ENCODE peak calls at places on chromosomes 6 and 20, in four cellular contexts. U, O, Z and P are unnamed samples.

GRCh38 chr6:123089223-123089622 is 93.2 kb downstream of the CLVS2 start:
- DNase-seq in U (no peak), Z (no peak), O (no peak), P (no peak)

GRCh38 chr6:46269447-46270229 is 98.9 kb upstream of the ENPP5 start:
- DNase-seq in U (no peak), Z (peak; percentile 57), O (no peak), P (no peak)

GRCh38 chr6:91713911-91714310 is 1127.0 kb upstream of the MAP3K7 start:
- DNase-seq in O (no peak), Z (no peak), U (no peak), P (no peak)

GRCh38 chr6:15073883-15074465 is 171.9 kb upstream of the JARID2 start:
- DNase-seq in U (no peak), O (no peak), Z (no peak), P (no peak)

GRCh38 chr6:14635933-14636599 is 518.5 kb downstream of the CD83 start:
- DNase-seq in U (no peak), Z (no peak), O (no peak), P (no peak)

GRCh38 chr6:144285798-144286502 is 815 bp downstream of the UTRN start:
- DNase-seq in O (peak; percentile 80), U (no peak), Z (peak; percentile 83), P (peak; percentile 79)

GRCh38 chr6:27332692-27333641 is 20.9 kb upstream of the POM121L2 start:
- DNase-seq in Z (no peak), O (no peak), U (peak; percentile 72), P (peak; percentile 85)

GRCh38 chr6:129685640-129686031 is 24.3 kb downstream of the ARHGAP18 start:
- DNase-seq in U (no peak), O (no peak), Z (no peak), P (no peak)

GRCh38 chr6:24788031-24788665 is 10.6 kb downstream of the ARMH2 start:
- DNase-seq in Z (no peak), U (no peak), O (no peak), P (no peak)

GRCh38 chr6:49082611-49083010 is 380.4 kb downstream of the MMUT start:
- DNase-seq in O (no peak), U (no peak), Z (no peak), P (no peak)

GRCh38 chr6:51929934-51930574 is 157.4 kb downstream of the PKHD1 start:
- DNase-seq in O (no peak), Z (no peak), U (no peak), P (no peak)

GRCh38 chr6:116564296-116564695 is 7.0 kb upstream of the RWDD1 start:
- DNase-seq in U (no peak), O (no peak), Z (no peak), P (no peak)

GRCh38 chr6:82363368-82364086 is at the start of gene TPBG:
- DNase-seq in U (peak; percentile 23), Z (peak; percentile 42), O (peak; percentile 49), P (peak; percentile 70)

GRCh38 chr6:356828-357251 is 34.7 kb upstream of the IRF4 start:
- DNase-seq in Z (peak; percentile 71), O (no peak), U (no peak), P (no peak)

GRCh38 chr6:73774311-73774766 is 78.3 kb downstream of the CD109 start:
- DNase-seq in Z (peak; percentile 48), U (no peak), O (no peak), P (peak; percentile 79)

GRCh38 chr6:56573624-56574023 is 69.1 kb downstream of the DST start:
- DNase-seq in O (no peak), U (no peak), Z (no peak), P (no peak)

GRCh38 chr6:155171109-155171746 is 92.6 kb upstream of the CLDN20 start:
- DNase-seq in U (no peak), Z (no peak), O (no peak), P (peak; percentile 53)

GRCh38 chr6:145490068-145490467 is 245.3 kb downstream of the EPM2A start:
- DNase-seq in O (no peak), U (no peak), Z (no peak), P (no peak)

GRCh38 chr20:17617868-17618672 is 48.2 kb downstream of the DSTN start:
- DNase-seq in U (no peak), O (no peak), Z (peak; percentile 14), P (no peak)

GRCh38 chr6:139290787-139291294 is 957 bp downstream of the TXLNB start:
- DNase-seq in Z (no peak), U (no peak), O (no peak), P (peak; percentile 19)

GRCh38 chr6:166471797-166472260 is 89.1 kb upstream of the MPC1 start:
- DNase-seq in U (no peak), O (peak; percentile 80), Z (no peak), P (no peak)

GRCh38 chr6:160979063-160979708 is 12.4 kb upstream of the MAP3K4 start:
- DNase-seq in Z (no peak), O (no peak), U (no peak), P (no peak)

GRCh38 chr6:151502499-151502898 is 8.7 kb downstream of the CCDC170 start:
- DNase-seq in U (no peak), O (no peak), Z (no peak), P (no peak)

DNA sequence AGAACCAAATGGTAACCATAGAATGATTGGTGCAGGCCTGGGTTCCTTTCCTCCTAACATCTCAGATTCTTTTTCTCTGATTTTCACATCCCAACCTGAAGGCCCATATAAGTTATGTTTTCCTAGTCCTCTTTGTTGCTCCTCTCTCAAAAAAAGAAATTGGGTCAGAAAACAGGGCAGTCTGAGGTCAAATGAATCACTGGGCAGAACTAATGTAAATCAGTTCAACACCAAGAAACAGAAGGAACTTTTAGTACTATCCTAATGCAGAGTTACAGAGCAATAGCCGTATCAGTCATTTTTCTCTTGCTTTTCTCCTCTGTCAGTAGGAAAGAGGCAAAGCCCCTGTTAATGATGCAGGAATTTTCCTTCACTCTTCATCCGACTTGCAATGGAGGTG is 11.0 kb upstream of the TPD52L1 start:
- DNase-seq in Z (no peak), O (no peak), U (no peak), P (no peak)
- H3K9me3 ChIP-seq in Z (no peaks in the 10 kb centered on the region), O (peaks cover 5% of the 10 kb centered on the region), U (peaks cover 2% of the 10 kb centered on the region), P (no peaks in the 10 kb centered on the region)

GRCh38 chr20:62097881-62098407 is 24.3 kb upstream of the LSM14B start:
- DNase-seq in O (no peak), U (no peak), Z (no peak), P (no peak)

GRCh38 chr20:62104234-62104789 is 18.0 kb upstream of the LSM14B start:
- DNase-seq in Z (no peak), O (no peak), U (no peak), P (no peak)

GRCh38 chr20:62103508-62104233 is 18.6 kb upstream of the LSM14B start:
- DNase-seq in O (no peak), U (no peak), Z (no peak), P (no peak)

GRCh38 chr20:62104791-62105345 is 17.4 kb upstream of the LSM14B start:
- DNase-seq in Z (no peak), O (no peak), U (no peak), P (no peak)

DNA sequence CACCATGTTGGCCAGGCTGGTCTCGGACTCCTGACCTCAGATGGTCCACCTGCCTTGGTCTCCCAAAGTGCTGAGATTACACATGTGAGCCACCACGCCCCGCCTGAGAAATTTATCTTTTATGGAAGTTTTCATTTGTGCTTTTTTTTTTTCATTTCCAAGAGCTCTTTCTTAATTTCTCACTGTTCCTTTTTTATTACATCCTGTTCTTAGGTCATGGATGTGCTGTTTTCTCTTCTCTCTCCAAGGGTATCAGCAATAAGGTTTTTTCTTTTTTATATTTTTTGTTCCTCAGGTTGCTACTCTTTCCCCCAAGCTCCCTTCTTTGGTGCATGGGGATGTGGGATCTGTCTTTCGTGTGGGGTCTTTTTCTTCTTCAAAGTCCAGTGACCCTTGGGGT is 21.2 kb upstream of the LSM14B start:
- DNase-seq in U (no peak), Z (no peak), O (no peak), P (no peak)
- H3K9me3 ChIP-seq in U (no peaks in the 10 kb centered on the region), Z (peaks cover 29% of the 10 kb centered on the region), O (peaks cover 55% of the 10 kb centered on the region), P (peaks cover 3% of the 10 kb centered on the region)

DNA sequence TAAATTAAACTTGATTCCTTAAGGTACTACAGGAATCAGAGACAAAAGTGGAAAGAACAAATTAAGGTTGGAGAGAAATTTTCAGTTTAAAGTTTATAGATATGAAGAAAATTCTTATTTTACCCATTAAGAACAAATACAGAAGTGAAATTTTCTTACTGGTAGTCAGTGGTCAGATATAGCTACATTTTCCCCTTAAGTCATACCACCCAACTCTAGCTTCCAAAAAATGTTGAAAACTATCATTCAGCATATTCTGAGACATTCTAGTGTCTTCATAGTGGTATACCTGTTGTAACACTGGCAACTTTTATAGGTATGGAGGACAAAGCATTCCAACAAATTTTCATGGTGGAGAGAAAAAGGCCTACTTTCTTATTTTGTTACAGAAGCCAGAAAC is 15.6 kb upstream of the SUMO4 start:
- DNase-seq in Z (no peak), U (no peak), O (no peak), P (no peak)
- H3K9me3 ChIP-seq in Z (no peaks in the 10 kb centered on the region), U (no peaks in the 10 kb centered on the region), O (no peaks in the 10 kb centered on the region), P (peaks cover 3% of the 10 kb centered on the region)

DNA sequence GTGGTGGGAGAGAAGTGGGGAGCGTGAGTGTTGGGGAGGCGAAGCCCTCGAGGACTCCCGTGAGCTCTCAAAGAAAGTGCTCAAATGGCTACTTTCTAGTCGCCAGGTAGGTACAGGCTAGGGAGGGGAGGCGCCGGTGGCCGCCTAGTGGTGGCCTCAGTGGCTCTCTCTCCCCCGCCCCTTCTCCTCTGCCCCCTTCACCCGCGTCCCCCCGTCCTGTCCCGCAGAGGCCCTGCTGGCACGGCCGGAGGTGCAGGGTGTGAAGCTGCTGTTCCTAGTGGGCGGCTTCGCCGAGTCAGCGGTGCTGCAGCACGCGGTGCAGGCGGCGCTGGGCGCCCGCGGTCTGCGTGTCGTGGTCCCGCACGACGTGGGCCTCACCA is 16.3 kb downstream of the ADISSP start:
- DNase-seq in U (no peak), Z (no peak), O (no peak), P (no peak)
- H3K9me3 ChIP-seq in U (no peaks in the 10 kb centered on the region), Z (no peaks in the 10 kb centered on the region), O (no peaks in the 10 kb centered on the region), P (no peaks in the 10 kb centered on the region)

DNA sequence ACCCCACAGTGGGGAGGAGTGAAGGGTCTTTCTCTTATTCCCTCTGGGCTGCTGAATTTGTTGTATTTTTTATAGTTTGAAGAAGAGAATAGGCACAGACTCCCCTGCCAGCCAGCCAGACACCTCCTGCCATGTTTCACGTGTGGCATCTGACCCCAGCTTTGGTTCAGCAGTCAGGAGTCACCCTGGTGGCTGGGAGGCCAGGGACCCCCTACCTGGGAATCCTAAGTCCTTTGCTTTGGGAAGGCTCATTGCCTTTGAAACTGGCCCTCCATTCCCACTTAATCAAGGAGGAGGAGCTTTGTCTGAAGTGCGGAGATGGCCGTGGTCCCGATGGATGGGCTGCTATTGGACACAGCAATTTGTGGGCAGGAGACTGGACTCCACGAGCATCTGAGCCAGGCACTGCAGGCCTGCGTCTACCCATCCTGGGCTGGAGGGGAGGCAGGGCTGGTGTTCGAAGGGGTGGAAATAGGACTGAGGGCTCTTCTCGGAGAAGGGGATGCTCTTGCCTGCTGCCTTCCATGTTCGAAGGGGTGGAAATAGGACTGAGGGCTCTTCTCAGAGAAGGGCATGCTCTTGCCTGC is 196.1 kb downstream of the DLL1 start:
- DNase-seq in O (no peak), U (no peak), Z (no peak), P (no peak)
- H3K9me3 ChIP-seq in O (peaks cover 2% of the 10 kb centered on the region), U (no peaks in the 10 kb centered on the region), Z (no peaks in the 10 kb centered on the region), P (no peaks in the 10 kb centered on the region)

DNA sequence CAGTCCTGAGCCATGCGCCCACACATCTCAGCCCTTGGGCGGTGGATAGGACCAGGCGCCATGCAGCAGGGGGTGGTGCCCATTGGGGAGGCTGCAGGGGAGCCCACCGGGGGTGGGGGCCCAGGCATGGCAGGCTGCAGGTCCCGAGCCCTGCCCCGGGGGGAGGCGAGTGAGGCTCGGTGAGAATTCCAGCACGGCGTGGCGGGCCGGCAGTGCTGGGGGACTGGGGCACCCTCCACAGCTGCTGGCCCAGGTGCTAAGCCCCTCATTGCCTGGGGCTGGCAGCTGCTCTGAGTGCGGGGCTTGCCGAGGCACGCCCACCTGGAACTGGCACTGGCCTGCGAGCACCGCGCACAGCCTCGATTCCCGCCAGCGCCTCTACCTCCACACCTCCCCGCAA is 21.6 kb upstream of the PRL start:
- DNase-seq in U (no peak), O (no peak), Z (no peak), P (no peak)
- H3K9me3 ChIP-seq in U (no peaks in the 10 kb centered on the region), O (peaks cover 3% of the 10 kb centered on the region), Z (peaks cover 17% of the 10 kb centered on the region), P (no peaks in the 10 kb centered on the region)